ENCODE peak calls at places on chromosomes 2 and 18, in seven cellular contexts. V is tibial artery; H is IMR-90; G is adrenal gland; C is heart right ventricle; I is CD4-positive, CD25-positive, alpha-beta regulatory T cell; M is OCI-LY7. Y is an unnamed sample.

GRCh38 chr2:127640082-127641072 is 5.6 kb upstream of the GPR17 start:
- DNase-seq in H (no peak), C (peak; percentile 13), G (no peak), I (peak; percentile 72), M (peak; percentile 79), V (no peak), Y (no peak)

GRCh38 chr2:148926291-148926961 is 51.4 kb downstream of the KIF5C start:
- DNase-seq in I (peak; percentile 78), V (no peak), G (peak; percentile 57), H (peak; percentile 12), C (peak; percentile 27), M (peak; percentile 34), Y (peak; percentile 22)

GRCh38 chr2:54461251-54461650 is 5.1 kb downstream of the SPTBN1 start:
- DNase-seq in G (no peak), V (no peak), C (no peak), I (no peak), M (no peak), H (no peak), Y (no peak)

GRCh38 chr2:66899109-66899508 is 464.2 kb downstream of the MEIS1 start:
- DNase-seq in G (no peak), I (no peak), H (no peak), C (no peak), M (no peak), V (no peak), Y (no peak)

GRCh38 chr18:75727479-75727878 is 300.0 kb upstream of the SMIM21 start:
- DNase-seq in V (no peak), C (peak; percentile 36), G (peak; percentile 38), I (peak; percentile 23), M (peak; percentile 0), H (peak; percentile 30), Y (peak; percentile 20)

GRCh38 chr2:39780825-39781600 is 2.0 kb upstream of the THUMPD2 start:
- DNase-seq in V (no peak), C (no peak), G (no peak), H (no peak), I (peak; percentile 29), M (no peak), Y (no peak)

GRCh38 chr2:11912980-11913379 is 166.5 kb downstream of the LPIN1 start:
- DNase-seq in V (no peak), C (no peak), I (no peak), H (no peak), M (no peak), G (no peak), Y (no peak)

GRCh38 chr2:119254601-119255080 is 31.0 kb downstream of the STEAP3 start:
- DNase-seq in I (no peak), G (no peak), V (no peak), H (no peak), C (no peak), M (no peak), Y (no peak)

GRCh38 chr2:233692648-233693047 is at the start of gene UGT1A6:
- DNase-seq in G (no peak), V (no peak), M (no peak), C (no peak), H (no peak), I (no peak), Y (no peak)

GRCh38 chr2:234335676-234336228 is 161.1 kb downstream of the ARL4C start:
- DNase-seq in I (peak; percentile 72), G (peak; percentile 72), H (peak; percentile 72), C (peak; percentile 67), V (peak; percentile 90), M (no peak), Y (peak; percentile 59)

DNA sequence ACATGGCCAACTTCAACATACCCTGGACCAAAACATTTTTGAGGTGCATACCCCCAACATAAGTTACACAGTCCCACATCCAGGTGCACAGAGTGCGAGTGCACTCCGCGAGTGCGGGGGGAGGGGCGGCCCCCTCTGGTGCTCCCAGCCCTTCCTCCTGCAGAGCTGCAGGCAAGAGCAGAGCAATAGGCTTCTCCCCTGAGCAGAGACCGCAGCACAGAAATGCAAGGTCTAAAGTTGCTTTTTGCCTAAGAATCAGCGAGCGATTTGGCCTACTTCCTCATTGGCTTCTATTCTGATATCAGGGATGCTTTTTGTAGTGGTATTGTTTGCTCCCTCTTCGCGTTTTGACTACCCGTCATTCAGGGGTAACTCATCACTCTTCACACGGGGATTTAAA is 40.6 kb downstream of the BOLA3 start:
- DNase-seq in G (no peak), C (no peak), H (no peak), M (no peak), V (no peak), I (no peak), Y (no peak)
- H3K27ac ChIP-seq in G (no peak overlapping the region), C (no peak overlapping the region), H (no peak overlapping the region), M (no peak overlapping the region), V (no peak overlapping the region), I (no peak overlapping the region), Y (no peak overlapping the region)

GRCh38 chr2:120350125-120350524 is 4.2 kb downstream of the INHBB start:
- DNase-seq in I (no peak), H (no peak), C (no peak), M (no peak), V (no peak), G (no peak), Y (no peak)

GRCh38 chr2:120350801-120351324 is 4.9 kb downstream of the INHBB start:
- DNase-seq in G (no peak), V (no peak), M (no peak), H (no peak), I (no peak), C (no peak), Y (no peak)

GRCh38 chr2:120348134-120349103 is 2.5 kb downstream of the INHBB start:
- DNase-seq in M (no peak), C (no peak), I (no peak), V (no peak), G (no peak), H (peak; percentile 11), Y (no peak)

GRCh38 chr2:120347387-120348010 is 1.6 kb downstream of the INHBB start:
- DNase-seq in V (no peak), G (no peak), M (no peak), C (no peak), I (no peak), H (peak; percentile 34), Y (no peak)

DNA sequence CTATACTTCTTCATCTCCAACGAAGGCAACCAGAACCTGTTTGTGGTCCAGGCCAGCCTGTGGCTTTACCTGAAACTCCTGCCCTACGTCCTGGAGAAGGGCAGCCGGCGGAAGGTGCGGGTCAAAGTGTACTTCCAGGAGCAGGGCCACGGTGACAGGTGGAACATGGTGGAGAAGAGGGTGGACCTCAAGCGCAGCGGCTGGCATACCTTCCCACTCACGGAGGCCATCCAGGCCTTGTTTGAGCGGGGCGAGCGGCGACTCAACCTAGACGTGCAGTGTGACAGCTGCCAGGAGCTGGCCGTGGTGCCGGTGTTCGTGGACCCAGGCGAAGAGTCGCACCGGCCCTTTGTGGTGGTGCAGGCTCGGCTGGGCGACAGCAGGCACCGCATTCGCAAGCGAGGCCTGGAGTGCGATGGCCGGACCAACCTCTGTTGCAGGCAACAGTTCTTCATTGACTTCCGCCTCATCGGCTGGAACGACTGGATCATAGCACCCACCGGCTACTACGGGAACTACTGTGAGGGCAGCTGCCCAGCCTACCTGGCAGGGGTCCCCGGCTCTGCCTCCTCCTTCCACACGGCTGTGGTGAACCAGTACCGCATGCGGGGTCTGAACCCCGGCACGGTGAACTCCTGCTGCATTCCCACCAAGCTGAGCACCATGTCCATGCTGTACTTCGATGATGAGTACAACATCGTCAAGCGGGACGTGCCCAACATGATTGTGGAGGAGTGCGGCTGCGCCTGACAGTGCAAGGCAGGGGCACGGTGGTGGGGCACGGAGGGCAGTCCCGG is 3.4 kb downstream of the INHBB start:
- DNase-seq in G (no peak), V (no peak), C (no peak), M (no peak), H (no peak), I (no peak), Y (no peak)
- H3K4me3 ChIP-seq in G (no peak overlapping the region), V (no peak overlapping the region), C (no peak overlapping the region), M (no peak overlapping the region), H (no peak overlapping the region), I (no peak overlapping the region), Y (no peak overlapping the region)

DNA sequence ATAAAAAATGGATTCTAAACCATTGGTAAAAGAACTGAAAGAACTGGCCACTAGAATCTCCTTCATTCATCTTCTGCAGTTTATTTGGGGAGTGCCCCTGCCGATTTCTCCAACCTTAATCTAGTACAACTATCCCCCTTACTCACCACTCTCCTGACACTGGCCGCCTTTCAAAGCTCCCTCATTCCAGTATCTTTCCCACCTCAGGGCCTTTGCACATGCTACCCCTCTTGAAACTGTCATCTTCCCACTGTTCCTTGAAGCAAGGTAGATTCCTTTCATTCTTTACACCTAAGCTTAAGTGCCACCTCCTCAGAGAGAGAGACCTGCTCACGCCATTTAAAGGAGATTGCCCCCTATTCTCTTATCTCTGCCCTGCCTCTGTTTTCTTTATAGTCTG is 147.9 kb downstream of the MCFD2 start:
- DNase-seq in V (no peak), H (no peak), G (no peak), C (no peak), M (no peak), I (no peak), Y (no peak)
- H3K27ac ChIP-seq in V (no peak overlapping the region), H (no peak overlapping the region), G (no peak overlapping the region), C (no peak overlapping the region), M (no peak overlapping the region), I (no peak overlapping the region), Y (no peak overlapping the region)

DNA sequence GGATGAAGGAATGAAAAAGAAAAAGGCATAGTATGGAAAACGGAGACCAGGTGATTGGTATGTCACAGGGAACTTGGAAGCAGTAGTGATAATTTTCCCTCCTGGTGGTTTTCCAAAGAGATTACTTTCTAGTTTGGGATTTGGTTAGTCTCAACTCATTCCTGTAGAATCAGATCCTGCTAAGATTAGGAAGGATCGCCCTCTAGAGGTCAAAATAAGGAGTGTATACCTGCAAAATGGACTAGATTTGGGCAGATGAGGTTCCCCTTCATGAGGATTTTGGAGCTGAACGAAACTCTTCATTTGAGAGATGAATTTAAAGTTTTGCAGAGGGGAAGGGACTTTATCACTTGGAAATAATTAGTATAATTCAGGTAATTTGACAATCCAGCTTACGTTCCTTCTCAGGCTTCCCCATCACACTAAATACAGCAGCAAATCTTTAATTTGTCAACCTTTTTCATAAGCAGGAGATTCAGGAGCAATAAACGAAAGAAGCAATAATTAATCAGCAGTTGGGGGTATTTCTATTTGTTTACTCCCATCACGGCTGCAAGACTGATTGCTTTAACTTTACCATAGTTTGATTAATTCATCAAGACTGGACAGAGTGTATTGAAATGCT is 65.2 kb downstream of the CCDC195 start:
- DNase-seq in H (peak; percentile 56), C (no peak), V (no peak), M (peak; percentile 85), G (no peak), I (peak; percentile 66), Y (no peak)
- H3K4me3 ChIP-seq in H (no peak overlapping the region), C (no peak overlapping the region), V (no peak overlapping the region), M (peak overlapping the region; percentile 38), G (no peak overlapping the region), I (no peak overlapping the region), Y (no peak overlapping the region)

GRCh38 chr2:29134933-29135332 is 19.7 kb downstream of the CLIP4 start:
- DNase-seq in I (no peak), C (no peak), V (no peak), H (no peak), G (no peak), M (no peak), Y (no peak)

GRCh38 chr2:29123584-29124349 is 8.6 kb downstream of the CLIP4 start:
- DNase-seq in M (no peak), C (no peak), V (no peak), I (no peak), H (peak; percentile 91), G (no peak), Y (no peak)

GRCh38 chr2:29124504-29124903 is 9.3 kb downstream of the CLIP4 start:
- DNase-seq in V (no peak), C (no peak), I (no peak), M (no peak), H (no peak), G (no peak), Y (no peak)

GRCh38 chr2:29130295-29130694 is 15.1 kb downstream of the CLIP4 start:
- DNase-seq in H (peak; percentile 91), G (no peak), V (no peak), M (no peak), I (peak; percentile 80), C (no peak), Y (no peak)

GRCh38 chr2:29129586-29130281 is 14.5 kb downstream of the CLIP4 start:
- DNase-seq in I (peak; percentile 16), V (no peak), C (no peak), G (no peak), M (no peak), H (no peak), Y (no peak)
- H3K27ac ChIP-seq in I (no peak overlapping the region), V (peak overlapping the region; percentile 39), C (peak overlapping the region; percentile 66), G (peak overlapping the region; percentile 1), M (no peak overlapping the region), H (peak overlapping the region; percentile 98), Y (peak overlapping the region; percentile 46)

Y was measured in heart left ventricle.